ENCODE peak calls at places on chromosomes 11 and 22, in nine cellular contexts. S is NCI-H2081; N is left ventricle myocardium superior; P is heart right ventricle; X is Kasumi-1; D is stimulated activated CD4-positive, alpha-beta T cell treated with anti-CD3 and anti-CD28 coated beads, Interleukin-2, amount 100 ng/mL, for 48 hours; G is retina; V is omental fat pad; A is NCI-H1092 treated with DMSO at 0.1 percent for 48 hours. L is an unnamed sample.
A peak's percentile ranks its signal among the peaks of the same experiment; 100 is the strongest.

GRCh38 chr11:105466582-105467228 is 143.2 kb upstream of the GRIA4 start:
- DNase-seq in A (no peak), D (no peak), X (no peak), P (no peak), G (no peak), N (no peak), V (no peak), S (no peak), L (no peak)

GRCh38 chr11:102608699-102609098 is 16.4 kb downstream of the MMP20 start:
- DNase-seq in X (no peak), A (no peak), G (no peak), V (no peak), P (no peak), D (no peak), S (no peak), N (no peak), L (no peak)

GRCh38 chr22:47195156-47195675 is 432.8 kb downstream of the TBC1D22A start:
- DNase-seq in V (no peak), N (no peak), D (no peak), G (no peak), X (no peak), S (no peak), A (no peak), P (no peak), L (no peak)

GRCh38 chr11:61904539-61905048 is 12.8 kb downstream of the RAB3IL1 start:
- DNase-seq in V (no peak), N (no peak), D (no peak), P (no peak), S (no peak), A (no peak), X (no peak), G (peak; percentile 60), L (no peak)

GRCh38 chr11:120147094-120147949 is 9.4 kb upstream of the TRIM29 start:
- DNase-seq in A (no peak), P (no peak), N (no peak), D (no peak), S (no peak), V (no peak), X (no peak), G (peak; percentile 3), L (no peak)

GRCh38 chr11:57251491-57252104 is 14.5 kb upstream of the APLNR start:
- DNase-seq in X (no peak), A (no peak), S (no peak), N (no peak), D (no peak), V (peak; percentile 53), G (no peak), P (no peak), L (no peak)

GRCh38 chr11:74460481-74461154 is 6.7 kb downstream of the KCNE3 start:
- DNase-seq in D (no peak), G (no peak), A (no peak), P (no peak), V (no peak), S (no peak), X (peak; percentile 77), N (no peak), L (no peak)

GRCh38 chr11:65651339-65651588 is 11.5 kb downstream of the RELA start:
- DNase-seq in S (no peak), A (no peak), X (no peak), V (no peak), G (no peak), P (no peak), N (no peak), D (no peak), L (no peak)

GRCh38 chr11:2732261-2732939 is 32.6 kb upstream of the KCNQ1OT1 start:
- DNase-seq in G (no peak), S (no peak), N (no peak), V (no peak), X (no peak), P (no peak), A (no peak), D (no peak), L (no peak)

GRCh38 chr11:104705475-104706195 is 192.6 kb downstream of the CASP12 start:
- DNase-seq in N (no peak), P (peak; percentile 34), G (no peak), S (peak; percentile 12), D (peak; percentile 57), X (peak; percentile 97), V (no peak), A (no peak), L (peak; percentile 84)

GRCh38 chr11:6609502-6610015 is 2.5 kb downstream of the TAF10 start:
- DNase-seq in G (no peak), D (no peak), N (no peak), S (no peak), A (no peak), V (no peak), P (no peak), X (no peak), L (no peak)

GRCh38 chr11:59779487-59779886 is 24.3 kb downstream of the STX3 start:
- DNase-seq in D (no peak), P (no peak), X (no peak), N (no peak), G (no peak), V (no peak), A (no peak), S (no peak), L (no peak)

GRCh38 chr11:65946655-65947054 is 1.4 kb downstream of the TSGA10IP start:
- DNase-seq in A (no peak), N (no peak), G (no peak), S (no peak), D (no peak), X (no peak), P (no peak), V (no peak), L (no peak)

GRCh38 chr11:11148104-11148509 is 204.9 kb downstream of the CSNK2A3 start:
- DNase-seq in P (peak; percentile 78), G (no peak), A (no peak), N (peak; percentile 83), S (no peak), X (no peak), V (no peak), D (no peak), L (no peak)

GRCh38 chr11:117538256-117538655 is 210.6 kb downstream of the CEP164 start:
- DNase-seq in P (no peak), X (no peak), D (no peak), V (no peak), G (no peak), A (no peak), S (no peak), N (no peak), L (no peak)

GRCh38 chr11:87265915-87266314 is 228.2 kb downstream of the TMEM135 start:
- DNase-seq in A (no peak), P (no peak), N (no peak), V (no peak), D (no peak), X (no peak), G (no peak), S (no peak), L (no peak)

GRCh38 chr11:47507016-47507631 is 45.8 kb downstream of the CELF1 start:
- DNase-seq in V (no peak), D (no peak), S (no peak), X (no peak), N (no peak), P (no peak), G (no peak), A (no peak), L (no peak)

GRCh38 chr22:23080542-23081290 is 10.4 kb downstream of the GNAZ start:
- DNase-seq in G (no peak), V (no peak), A (no peak), S (no peak), X (no peak), P (no peak), D (no peak), N (no peak), L (no peak)